ENCODE peak calls at places on chromosomes 7 and 10, in seven cellular contexts. X, T, F, O, S, B and E are unnamed samples. For H3K36me3 and H3K27me3, the result is how much of the 10 kb centered on the place peaks cover.

GRCh38 chr10:113087082-113088029 is 137.3 kb downstream of the TCF7L2 start:
- DNase-seq in S (peak), O (peak), F (peak), X (peak), T (peak), B (peak), E (no peak)

GRCh38 chr10:50788951-50789904 is 49.5 kb downstream of the ASAH2B start:
- DNase-seq in B (peak), S (peak), O (no peak), F (peak), X (peak), T (peak), E (no peak)

GRCh38 chr7:116576350-116577319 is 51.8 kb downstream of the CAV1 start:
- DNase-seq in X (no peak), T (peak), S (peak), F (no peak), O (no peak), B (no peak), E (no peak)

GRCh38 chr7:91876391-91877133 is 3.9 kb downstream of the MTERF1 start:
- DNase-seq in F (no peak), S (peak), X (no peak), B (no peak), T (no peak), O (no peak), E (no peak)

GRCh38 chr10:13518076-13518692 is 10.6 kb downstream of the BEND7 start:
- DNase-seq in O (no peak), S (peak), T (no peak), F (no peak), B (no peak), X (peak), E (no peak)

GRCh38 chr10:116756277-116756676 is 13.9 kb upstream of the HSPA12A start:
- DNase-seq in F (no peak), O (no peak), X (no peak), T (no peak), S (peak), B (no peak), E (no peak)

GRCh38 chr7:14738086-14738485 is 164.5 kb downstream of the DGKB start:
- DNase-seq in X (no peak), S (no peak), F (no peak), O (no peak), B (no peak), T (no peak), E (no peak)

GRCh38 chr7:31432831-31433340 is 81.0 kb upstream of the ITPRID1 start:
- DNase-seq in F (peak), B (no peak), T (no peak), S (no peak), O (no peak), X (no peak), E (no peak)

GRCh38 chr7:130292682-130293257 is at the start of gene CPA4:
- DNase-seq in F (peak), O (no peak), T (no peak), S (peak), X (no peak), B (peak), E (no peak)

GRCh38 chr7:99031496-99031895 is 112.4 kb downstream of the SMURF1 start:
- DNase-seq in X (no peak), S (no peak), O (no peak), F (no peak), T (no peak), B (no peak), E (no peak)

GRCh38 chr7:99035723-99036530 is 108.0 kb downstream of the SMURF1 start:
- DNase-seq in B (no peak), S (no peak), T (no peak), O (no peak), F (no peak), X (no peak), E (no peak)

GRCh38 chr7:99034932-99035722 is 108.8 kb downstream of the SMURF1 start:
- DNase-seq in X (no peak), T (no peak), F (no peak), B (no peak), S (no peak), O (no peak), E (no peak)

GRCh38 chr7:99032928-99033327 is 111.0 kb downstream of the SMURF1 start:
- DNase-seq in O (no peak), S (no peak), B (no peak), X (no peak), T (no peak), F (no peak), E (no peak)

GRCh38 chr7:99033765-99034164 is 110.1 kb downstream of the SMURF1 start:
- DNase-seq in O (no peak), T (no peak), X (peak), S (no peak), F (no peak), B (no peak), E (no peak)
- H3K36me3 ChIP-seq in O (half or more), T (half or more), X (under half), S (under half), F (half or more), B (half or more), E (under half)

GRCh38 chr7:26295015-26295414 is 3.4 kb downstream of the SNX10 start:
- DNase-seq in T (no peak), X (no peak), S (no peak), B (no peak), F (no peak), O (no peak), E (no peak)

GRCh38 chr7:26292768-26293560 is 1.3 kb downstream of the SNX10 start:
- DNase-seq in S (no peak), B (no peak), T (peak), O (no peak), X (peak), F (no peak), E (peak)

GRCh38 chr7:26293569-26294308 is 2.1 kb downstream of the SNX10 start:
- DNase-seq in F (no peak), T (no peak), B (no peak), X (no peak), S (no peak), O (no peak), E (no peak)

GRCh38 chr7:26298432-26299058 is 6.9 kb downstream of the SNX10 start:
- DNase-seq in X (no peak), S (no peak), T (no peak), O (no peak), B (no peak), F (no peak), E (no peak)
- H3K27me3 ChIP-seq in X (under half), S (under half), T (under half), O (under half), B (under half), F (under half), E (under half)

DNA sequence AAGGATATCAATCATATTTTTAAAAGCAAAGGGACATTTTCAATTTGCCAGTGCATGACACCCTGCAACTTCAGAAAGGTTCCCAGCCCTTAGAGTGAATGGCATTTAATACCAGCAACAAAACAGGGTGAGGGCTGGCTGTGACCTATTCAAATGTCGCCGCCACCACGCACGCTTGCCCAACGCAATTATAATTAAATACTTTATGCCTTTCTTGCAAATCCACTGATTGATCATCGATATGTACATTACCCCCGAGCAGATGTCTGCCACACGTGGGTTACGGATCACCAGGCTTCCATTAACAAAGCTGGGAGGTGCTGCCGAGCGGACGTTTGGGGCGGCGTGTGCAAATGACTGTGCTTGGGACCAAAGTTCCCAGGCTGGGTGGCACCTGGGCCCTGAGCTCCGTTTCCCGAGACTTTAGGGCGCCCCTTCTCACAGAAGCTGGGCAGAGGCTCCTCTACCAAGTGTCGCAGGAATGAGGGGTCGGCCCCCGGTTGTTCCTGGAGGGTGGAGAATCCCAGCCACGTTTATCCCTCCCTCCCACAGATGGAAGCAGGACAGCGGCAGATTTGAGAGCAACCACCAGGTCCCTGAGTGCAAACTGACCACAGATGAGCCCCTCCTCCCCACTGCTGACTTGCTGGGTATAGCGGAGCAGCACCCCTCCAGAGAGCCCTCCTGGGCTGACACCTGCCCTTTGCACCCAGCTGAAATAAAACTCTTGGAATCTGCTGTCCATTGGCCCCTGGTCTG is 3.9 kb downstream of the FOXL3 start:
- DNase-seq in X (peak), B (no peak), O (no peak), F (no peak), S (no peak), T (no peak), E (no peak)
- H3K4me3 ChIP-seq in X (no peak), B (no peak), O (no peak), F (no peak), S (no peak), T (no peak), E (no peak)

GRCh38 chr10:14925268-14925667 is 28.6 kb downstream of the DCLRE1C start:
- DNase-seq in T (no peak), F (no peak), B (no peak), O (no peak), S (no peak), X (no peak), E (no peak)

GRCh38 chr10:14926722-14927416 is 27.0 kb downstream of the DCLRE1C start:
- DNase-seq in F (no peak), X (no peak), B (no peak), S (no peak), T (no peak), O (no peak), E (no peak)

GRCh38 chr10:14923972-14924371 is 29.9 kb downstream of the DCLRE1C start:
- DNase-seq in B (no peak), F (no peak), T (no peak), S (no peak), O (no peak), X (no peak), E (no peak)

DNA sequence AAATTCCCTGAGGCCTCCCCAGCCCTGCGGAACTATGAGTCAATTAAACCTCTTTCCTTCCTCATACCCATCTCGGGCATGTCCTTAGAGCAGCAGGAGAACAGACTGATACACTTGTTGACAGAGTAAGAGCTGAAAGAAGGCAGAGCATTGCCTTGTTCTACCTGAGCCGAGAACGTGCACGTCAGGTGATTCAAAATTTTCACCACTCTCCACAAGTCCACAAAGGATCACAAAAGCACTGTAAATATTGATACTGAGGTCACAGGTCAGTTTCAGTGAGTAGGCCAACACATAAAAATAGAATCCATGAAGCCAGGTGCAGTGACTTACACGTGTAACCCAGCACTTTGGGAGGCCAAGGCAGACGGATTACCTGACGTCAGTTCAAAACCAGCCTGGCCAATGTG is 27.8 kb downstream of the DCLRE1C start:
- DNase-seq in X (no peak), T (no peak), S (no peak), O (peak), F (no peak), B (no peak), E (no peak)
- H3K36me3 ChIP-seq in X (under half), T (under half), S (under half), O (half or more), F (under half), B (under half), E (under half)

GRCh38 chr7:157952050-157952667 is 615.4 kb downstream of the DNAJB6 start:
- DNase-seq in X (no peak), T (no peak), O (no peak), B (no peak), S (no peak), F (no peak), E (no peak)
- H3K27me3 ChIP-seq in X (under half), T (under half), O (under half), B (half or more), S (under half), F (under half), E (under half)